ENCODE peak calls at places on chromosome 10, in four cellular contexts. D, O, Y and W are unnamed samples.

GRCh38 chr10:43311794-43312193 is 44.9 kb upstream of the RASGEF1A start:
- DNase-seq in Y (no peak), O (no peak), D (no peak), W (no peak)

GRCh38 chr10:122258136-122259074 is 12.7 kb upstream of the BTBD16 start:
- DNase-seq in Y (no peak), D (no peak), O (no peak), W (no peak)

GRCh38 chr10:88228130-88228529 is 355.0 kb downstream of the RNLS start:
- DNase-seq in Y (no peak), D (no peak), O (no peak), W (no peak)

GRCh38 chr10:24947304-24948097 is 4.9 kb downstream of the PRTFDC1 start:
- DNase-seq in O (no peak), Y (no peak), D (peak), W (no peak)

GRCh38 chr10:33211123-33211878 is 123.2 kb downstream of the NRP1 start:
- DNase-seq in D (peak), Y (peak), O (no peak), W (no peak)

GRCh38 chr10:31836569-31837406 is 91.8 kb downstream of the ARHGAP12 start:
- DNase-seq in O (no peak), D (peak), Y (no peak), W (no peak)

GRCh38 chr10:61140765-61141392 is 196.9 kb upstream of the RHOBTB1 start:
- DNase-seq in Y (peak), D (peak), O (no peak), W (no peak)

GRCh38 chr10:90222372-90222771 is 521.0 kb downstream of the KIF20B start:
- DNase-seq in O (no peak), Y (no peak), D (peak), W (no peak)

GRCh38 chr10:70779088-70779487 is 6.1 kb downstream of the TBATA start:
- DNase-seq in O (no peak), Y (no peak), D (no peak), W (no peak)

GRCh38 chr10:92068900-92069299 is 145.3 kb downstream of the BTAF1 start:
- DNase-seq in O (no peak), Y (no peak), D (no peak), W (no peak)

GRCh38 chr10:3781458-3782098 is 3.4 kb downstream of the KLF6 start:
- DNase-seq in D (peak), Y (no peak), O (peak), W (peak)

GRCh38 chr10:5465976-5466450 is 33.4 kb downstream of the CALML5 start:
- DNase-seq in O (peak), D (no peak), Y (no peak), W (no peak)

GRCh38 chr10:31358688-31359330 is 39.8 kb downstream of the ZEB1 start:
- DNase-seq in D (peak), O (no peak), Y (no peak), W (no peak)

GRCh38 chr10:93068411-93069244 is 5.1 kb upstream of the CYP26A1 start:
- DNase-seq in D (no peak), O (no peak), Y (no peak), W (no peak)

GRCh38 chr10:68871105-68871711 is 29.9 kb upstream of the DDX50 start:
- DNase-seq in O (no peak), Y (no peak), D (no peak), W (peak)

GRCh38 chr10:34996843-34997242 is 93.3 kb downstream of the CUL2 start:
- DNase-seq in Y (no peak), D (no peak), O (no peak), W (peak)

GRCh38 chr10:21953585-21954057 is 49.9 kb downstream of the DNAJC1 start:
- DNase-seq in Y (no peak), O (no peak), D (peak), W (no peak)

GRCh38 chr10:103772096-103772845 is 83.1 kb downstream of the SH3PXD2A start:
- DNase-seq in O (peak), Y (peak), D (peak), W (peak)

GRCh38 chr10:16779375-16779774 is 37.8 kb downstream of the RSU1 start:
- DNase-seq in Y (no peak), O (no peak), D (no peak), W (no peak)

GRCh38 chr10:98307916-98308315 is 39.9 kb upstream of the LOXL4 start:
- DNase-seq in O (no peak), Y (no peak), D (no peak), W (no peak)

GRCh38 chr10:28054211-28054888 is 55.5 kb upstream of the ODAD2 start:
- DNase-seq in O (no peak), Y (peak), D (peak), W (no peak)

GRCh38 chr10:13351340-13351915 is 3.3 kb upstream of the SEPHS1 start:
- DNase-seq in Y (no peak), O (no peak), D (no peak), W (peak)

GRCh38 chr10:92773776-92774175 is 74.5 kb upstream of the EXOC6 start:
- DNase-seq in O (no peak), D (no peak), Y (no peak), W (no peak)

GRCh38 chr10:26214004-26214403 is 2.6 kb upstream of the GAD2 start:
- DNase-seq in O (no peak), Y (no peak), D (no peak), W (no peak)

GRCh38 chr10:209357-209756 is 74.1 kb downstream of the ZMYND11 start:
- DNase-seq in Y (no peak), D (peak), O (no peak), W (no peak)

GRCh38 chr10:87054373-87055295 is 34.5 kb downstream of the FAM25A start:
- DNase-seq in Y (no peak), D (no peak), O (no peak), W (no peak)
- TF ChIP-seq CTCF in Y (no peak), D (no peak), O (no peak), W (no peak)

GRCh38 chr10:55820071-55820470 is 541.0 kb downstream of the ZWINT start:
- DNase-seq in O (no peak), D (no peak), Y (no peak), W (no peak)

GRCh38 chr10:55822096-55822495 is 539.0 kb downstream of the ZWINT start:
- DNase-seq in D (no peak), Y (no peak), O (no peak), W (no peak)

GRCh38 chr10:55820478-55820877 is 540.6 kb downstream of the ZWINT start:
- DNase-seq in D (peak), O (no peak), Y (no peak), W (no peak)
- H3K27ac ChIP-seq in D (no peak), O (no peak), Y (no peak), W (no peak)

GRCh38 chr10:81216949-81217348 is 658.0 kb upstream of the NRG3 start:
- DNase-seq in O (no peak), D (no peak), Y (no peak), W (no peak)
- TF ChIP-seq CTCF in O (no peak), D (no peak), Y (no peak), W (no peak)

GRCh38 chr10:124551755-124552154 is 90.1 kb downstream of the LHPP start:
- DNase-seq in O (no peak), Y (no peak), D (no peak), W (no peak)

GRCh38 chr10:124550305-124551034 is 88.8 kb downstream of the LHPP start:
- DNase-seq in D (no peak), Y (no peak), O (no peak), W (peak)

GRCh38 chr10:124554085-124554858 is 92.6 kb downstream of the LHPP start:
- DNase-seq in O (no peak), Y (no peak), D (no peak), W (no peak)

GRCh38 chr10:124552877-124553276 is 91.3 kb downstream of the LHPP start:
- DNase-seq in Y (no peak), O (no peak), D (no peak), W (no peak)

GRCh38 chr10:124551097-124551496 is 89.5 kb downstream of the LHPP start:
- DNase-seq in Y (no peak), D (no peak), O (no peak), W (no peak)
- H3K27ac ChIP-seq in Y (no peak), D (no peak), O (no peak), W (no peak)

GRCh38 chr10:63093227-63093626 is 39.9 kb upstream of the NRBF2 start:
- DNase-seq in D (peak), Y (no peak), O (no peak), W (no peak)

GRCh38 chr10:63099734-63100133 is 33.4 kb upstream of the NRBF2 start:
- DNase-seq in O (no peak), D (peak), Y (no peak), W (no peak)

GRCh38 chr10:63094405-63094804 is 38.7 kb upstream of the NRBF2 start:
- DNase-seq in Y (no peak), D (peak), O (no peak), W (no peak)
- TF ChIP-seq CTCF in Y (no peak), D (no peak), O (no peak), W (no peak)